ENCODE peak calls at places on chromosomes 3 and 15, in five cellular contexts. M, L, J, K and H are unnamed samples. For H3K9me3, the result is how much of the 10 kb centered on the place peaks cover.

GRCh38 chr15:70061696-70062270 is 35.9 kb downstream of the TLE3 start:
- DNase-seq in M (no peak), L (no peak), J (no peak), K (no peak), H (no peak)

GRCh38 chr3:9279959-9280358 is 30.5 kb upstream of the SRGAP3 start:
- DNase-seq in M (peak), L (no peak), J (no peak), K (no peak), H (no peak)

GRCh38 chr3:125280966-125281365 is 68.4 kb upstream of the SLC12A8 start:
- DNase-seq in M (no peak), L (no peak), J (peak), K (no peak), H (no peak)

GRCh38 chr15:42048080-42048820 is 27.4 kb upstream of the PLA2G4E start:
- DNase-seq in M (no peak), L (no peak), J (no peak), K (no peak), H (no peak)

GRCh38 chr3:66407281-66408218 is 93.3 kb downstream of the LRIG1 start:
- DNase-seq in M (peak), L (no peak), J (peak), K (peak), H (peak)

GRCh38 chr3:130677310-130677709 is 69.3 kb downstream of the PIK3R4 start:
- DNase-seq in M (no peak), L (no peak), J (no peak), K (no peak), H (no peak)

GRCh38 chr3:142004025-142004424 is 127.6 kb downstream of the ATP1B3 start:
- DNase-seq in M (no peak), L (no peak), J (no peak), K (no peak), H (no peak)

GRCh38 chr3:123678108-123678511 is 93.3 kb upstream of the HACD2 start:
- DNase-seq in M (peak), L (no peak), J (peak), K (no peak), H (no peak)

GRCh38 chr3:134640872-134641470 is 9.9 kb downstream of the KY start:
- DNase-seq in M (peak), L (peak), J (peak), K (no peak), H (no peak)

GRCh38 chr15:98650871-98651481 is 2.6 kb downstream of the IGF1R start:
- DNase-seq in M (peak), L (no peak), J (peak), K (no peak), H (peak)

GRCh38 chr3:187000711-187001151 is 70.4 kb downstream of the ST6GAL1 start:
- DNase-seq in M (no peak), L (no peak), J (no peak), K (no peak), H (no peak)

GRCh38 chr3:14519406-14519805 is 20.7 kb downstream of the GRIP2 start:
- DNase-seq in M (no peak), L (no peak), J (no peak), K (no peak), H (no peak)

GRCh38 chr3:13569201-13569600 is 20.3 kb downstream of the FBLN2 start:
- DNase-seq in M (no peak), L (no peak), J (no peak), K (no peak), H (no peak)

GRCh38 chr3:8020047-8020446 is 481.6 kb upstream of the LMCD1 start:
- DNase-seq in M (no peak), L (no peak), J (no peak), K (no peak), H (no peak)

DNA sequence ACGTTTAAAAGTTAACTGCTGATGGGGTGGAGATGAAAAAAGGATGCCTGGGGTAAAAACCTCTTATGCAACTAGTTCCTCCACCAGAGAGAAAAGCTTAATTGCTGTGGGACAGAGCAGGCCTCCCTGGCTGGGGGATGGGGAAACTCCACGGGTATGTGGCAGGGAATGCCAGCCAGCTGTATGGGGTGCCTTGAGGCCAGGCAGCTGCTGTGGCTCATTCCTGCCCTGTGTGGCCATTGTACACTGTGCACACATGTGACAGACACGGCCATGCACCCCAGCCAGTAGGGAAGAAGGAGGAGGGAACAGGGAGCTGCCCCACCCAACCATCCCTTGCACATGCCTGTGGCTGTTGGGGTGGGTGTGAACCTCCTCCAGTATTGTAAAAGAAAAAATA is 481.2 kb upstream of the LMCD1 start:
- DNase-seq in M (no peak), L (no peak), J (no peak), K (no peak), H (no peak)
- H3K9me3 ChIP-seq in M (under half), L (under half), J (under half), K (under half), H (under half)

GRCh38 chr3:146223401-146224373 is 27.2 kb downstream of the PLSCR4 start:
- DNase-seq in M (peak), L (no peak), J (peak), K (no peak), H (no peak)

GRCh38 chr3:146217324-146217723 is 33.6 kb downstream of the PLSCR4 start:
- DNase-seq in M (peak), L (no peak), J (no peak), K (no peak), H (no peak)

GRCh38 chr3:146222204-146223046 is 28.5 kb downstream of the PLSCR4 start:
- DNase-seq in M (peak), L (no peak), J (peak), K (no peak), H (no peak)

GRCh38 chr3:146221276-146221675 is 29.6 kb downstream of the PLSCR4 start:
- DNase-seq in M (no peak), L (no peak), J (peak), K (no peak), H (no peak)

GRCh38 chr3:146218880-146219866 is 31.7 kb downstream of the PLSCR4 start:
- DNase-seq in M (peak), L (no peak), J (peak), K (no peak), H (peak)
- TF ChIP-seq CTCF in M (peak), L (peak), J (peak), K (peak), H (peak)

DNA sequence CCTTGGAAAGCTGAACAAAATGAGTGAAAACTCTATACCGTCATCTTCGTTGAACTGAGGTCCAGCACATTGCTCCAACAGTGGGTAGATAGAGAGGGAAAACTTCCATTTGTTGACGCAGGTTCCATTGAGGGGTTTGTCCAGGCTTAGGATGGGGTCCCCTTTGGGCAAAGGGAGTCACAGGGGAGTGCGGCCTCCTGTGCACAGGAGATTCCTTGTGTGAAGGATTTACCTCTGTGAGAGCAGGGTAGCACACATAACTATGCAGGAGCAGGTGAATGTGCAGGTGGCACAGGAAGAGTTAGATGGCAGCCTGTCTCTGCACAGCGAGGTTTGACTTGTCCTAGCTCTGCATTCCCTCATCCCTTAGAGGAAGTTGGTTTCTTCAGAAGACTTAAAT is 139.3 kb downstream of the SNRPN start:
- DNase-seq in M (no peak), L (peak), J (no peak), K (no peak), H (no peak)
- H3K9me3 ChIP-seq in M (under half), L (under half), J (under half), K (half or more), H (half or more)

GRCh38 chr3:23811919-23812318 is 6.2 kb downstream of the UBE2E1 start:
- DNase-seq in M (no peak), L (no peak), J (no peak), K (no peak), H (no peak)

GRCh38 chr3:23809840-23810341 is 4.1 kb downstream of the UBE2E1 start:
- DNase-seq in M (peak), L (no peak), J (no peak), K (no peak), H (no peak)

GRCh38 chr3:23809294-23809693 is 3.5 kb downstream of the UBE2E1 start:
- DNase-seq in M (peak), L (no peak), J (no peak), K (no peak), H (no peak)

GRCh38 chr3:23811117-23811487 is 5.3 kb downstream of the UBE2E1 start:
- DNase-seq in M (peak), L (no peak), J (peak), K (no peak), H (no peak)

GRCh38 chr3:23810342-23811116 is 4.8 kb downstream of the UBE2E1 start:
- DNase-seq in M (peak), L (no peak), J (peak), K (peak), H (peak)
- TF ChIP-seq CTCF in M (peak), L (no peak), J (no peak), K (peak), H (peak)

DNA sequence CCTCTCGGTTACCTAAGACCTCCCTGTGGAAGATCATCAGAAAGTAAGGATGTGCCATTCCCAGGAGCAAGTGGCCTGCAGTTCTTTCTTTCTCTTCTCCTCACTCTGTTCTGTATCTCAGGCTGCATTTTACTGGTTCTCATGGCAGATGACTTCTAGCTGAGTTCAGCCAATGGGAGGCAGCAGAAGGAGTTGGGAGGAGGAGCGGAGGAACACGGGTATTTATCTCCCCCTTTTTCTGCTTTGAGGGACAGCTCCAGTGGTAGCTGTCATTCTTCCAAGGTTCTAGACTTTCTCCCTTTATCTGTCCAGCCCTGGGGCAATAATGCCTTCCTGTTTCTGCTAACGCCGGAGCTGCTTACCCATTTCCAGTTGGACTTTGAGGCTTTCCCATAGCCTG is 339.9 kb downstream of the NR2F2 start:
- DNase-seq in M (no peak), L (no peak), J (no peak), K (no peak), H (no peak)
- H3K9me3 ChIP-seq in M (under half), L (under half), J (under half), K (under half), H (under half)

GRCh38 chr3:2166552-2166951 is 67.9 kb downstream of the CNTN4 start:
- DNase-seq in M (no peak), L (no peak), J (no peak), K (no peak), H (no peak)
- TF ChIP-seq CTCF in M (no peak), L (no peak), J (no peak), K (peak), H (peak)

GRCh38 chr15:27873039-27873438 is 226.1 kb downstream of the OCA2 start:
- DNase-seq in M (no peak), L (no peak), J (no peak), K (peak), H (no peak)
- H3K9me3 ChIP-seq in M (under half), L (under half), J (under half), K (under half), H (under half)

DNA sequence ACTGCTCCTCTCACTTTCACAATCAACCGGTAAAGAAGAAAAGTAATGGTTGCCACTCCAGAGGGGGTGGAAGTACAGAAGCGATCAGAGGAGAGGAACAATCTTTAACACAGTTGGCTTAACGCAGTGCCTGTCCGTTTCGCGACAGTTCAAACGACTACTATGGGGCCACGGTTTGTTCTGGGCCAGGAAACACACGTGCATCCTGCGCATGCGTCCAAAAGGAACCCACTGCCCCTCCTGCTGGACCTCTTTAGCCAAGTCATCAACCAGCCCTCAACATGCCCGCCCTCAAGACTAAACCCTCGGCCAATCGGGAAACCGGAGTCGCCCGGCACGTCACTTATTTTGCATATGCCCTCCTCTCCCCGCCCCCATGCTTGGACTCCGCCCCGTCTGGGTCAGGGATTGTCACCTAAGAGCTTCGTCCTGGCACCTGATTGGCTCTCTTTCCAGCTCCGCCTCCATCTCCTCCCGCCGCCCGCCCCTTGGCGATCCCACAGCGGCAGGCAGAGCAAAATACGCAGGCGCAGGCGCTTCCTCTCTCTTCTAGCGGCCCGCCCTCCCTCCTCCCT is 345 bp upstream of the CDV3 start:
- DNase-seq in M (peak), L (peak), J (peak), K (peak), H (peak)
- TF ChIP-seq CTCF in M (no peak), L (peak), J (peak), K (no peak), H (no peak)

GRCh38 chr3:75768303-75769017 is 16.9 kb downstream of the ZNF717 start:
- DNase-seq in M (no peak), L (no peak), J (no peak), K (no peak), H (no peak)
- H3K9me3 ChIP-seq in M (under half), L (under half), J (under half), K (half or more), H (half or more)

DNA sequence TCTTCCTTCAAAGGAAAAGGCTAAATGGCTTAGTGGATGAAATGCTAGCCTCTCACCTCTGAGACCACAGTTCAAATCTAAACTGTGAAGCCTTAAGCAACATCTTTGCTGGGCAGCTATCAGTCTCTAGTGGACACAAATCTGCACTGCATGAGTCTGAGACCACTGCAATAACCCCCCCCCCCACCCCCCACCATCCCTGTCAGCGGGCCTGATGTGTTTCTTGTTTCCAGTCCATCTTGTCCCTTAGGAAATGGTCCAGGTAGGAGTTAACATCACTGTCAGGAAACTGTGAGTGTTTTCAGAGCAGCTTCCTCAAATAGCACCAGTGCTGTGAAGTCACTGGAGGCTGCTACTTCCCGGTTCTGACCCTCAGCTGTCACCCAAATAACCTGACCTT is 140.6 kb upstream of the TMCO5A start:
- DNase-seq in M (no peak), L (no peak), J (no peak), K (no peak), H (no peak)
- TF ChIP-seq CTCF in M (peak), L (no peak), J (peak), K (no peak), H (no peak)